ENCODE peak calls at places on chromosomes 11 and 22, in eight cellular contexts. H, U, S, Q, Y, F, W and Z are unnamed samples.

GRCh38 chr22:47512617-47513016 is 750.2 kb downstream of the TBC1D22A start:
- DNase-seq in H (no peak), U (no peak), S (no peak), Q (no peak), Y (no peak), F (no peak), W (no peak), Z (no peak)

GRCh38 chr11:118620529-118621070 is 13.2 kb downstream of the PHLDB1 start:
- DNase-seq in H (no peak), U (no peak), S (no peak), Q (no peak), Y (no peak), F (no peak), W (no peak), Z (no peak)

GRCh38 chr11:106879029-106879428 is 139.2 kb downstream of the GUCY1A2 start:
- DNase-seq in H (no peak), U (no peak), S (no peak), Q (no peak), Y (no peak), F (no peak), W (no peak), Z (no peak)

GRCh38 chr22:33272180-33272579 is 214.0 kb upstream of the SYN3 start:
- DNase-seq in H (no peak), U (no peak), S (peak; percentile 62), Q (no peak), Y (no peak), F (no peak), W (no peak), Z (no peak)

GRCh38 chr11:19241260-19242183 is 777 bp upstream of the E2F8 start:
- DNase-seq in H (no peak), U (peak; percentile 20), S (no peak), Q (no peak), Y (no peak), F (no peak), W (no peak), Z (peak; percentile 6)

GRCh38 chr11:68010058-68011041 is at the start of gene ALDH3B1:
- DNase-seq in H (peak; percentile 60), U (no peak), S (peak; percentile 46), Q (peak; percentile 91), Y (peak; percentile 97), F (peak; percentile 61), W (peak; percentile 89), Z (no peak)

GRCh38 chr11:117862019-117862725 is 14.3 kb downstream of the FXYD6 start:
- DNase-seq in H (no peak), U (no peak), S (no peak), Q (no peak), Y (peak; percentile 74), F (no peak), W (no peak), Z (no peak)

GRCh38 chr11:33531743-33532181 is 168.9 kb downstream of the C11orf91 start:
- DNase-seq in H (no peak), U (no peak), S (no peak), Q (peak; percentile 65), Y (no peak), F (no peak), W (no peak), Z (no peak)

GRCh38 chr22:49052023-49052538 is 775.6 kb downstream of the BRD1 start:
- DNase-seq in H (no peak), U (no peak), S (no peak), Q (peak; percentile 2), Y (peak; percentile 67), F (peak; percentile 35), W (no peak), Z (no peak)